ENCODE peak calls at places on chromosomes 4 and X, in nine cellular contexts. One of them, this sample, is unnamed.

GRCh38 chr4:41061482-41062185 is 152.7 kb downstream of the APBB2 start:
- DNase-seq in cardiac muscle cell: no peak
- DNase-seq in fibroblast of mammary gland: peak
- DNase-seq in prostate gland: no peak
- DNase-seq in SK-N-SH: no peak
- DNase-seq in astrocyte of the spinal cord: peak
- DNase-seq in uterus: no peak
- DNase-seq in fibroblast of the aortic adventitia: peak
- DNase-seq in coronary artery: no peak
- DNase-seq in this sample: peak

GRCh38 chr4:144591401-144591800 is 54.6 kb upstream of the HHIP start:
- DNase-seq in cardiac muscle cell: peak
- DNase-seq in fibroblast of mammary gland: peak
- DNase-seq in prostate gland: no peak
- DNase-seq in SK-N-SH: no peak
- DNase-seq in astrocyte of the spinal cord: peak
- DNase-seq in uterus: no peak
- DNase-seq in fibroblast of the aortic adventitia: peak
- DNase-seq in coronary artery: no peak
- DNase-seq in this sample: peak

GRCh38 chrX:24014388-24015018 is 12.5 kb downstream of the KLHL15 start:
- DNase-seq in cardiac muscle cell: peak
- DNase-seq in fibroblast of mammary gland: peak
- DNase-seq in prostate gland: no peak
- DNase-seq in SK-N-SH: no peak
- DNase-seq in astrocyte of the spinal cord: no peak
- DNase-seq in uterus: no peak
- DNase-seq in fibroblast of the aortic adventitia: no peak
- DNase-seq in coronary artery: no peak
- DNase-seq in this sample: no peak

GRCh38 chr4:158020734-158021346 is 152.0 kb downstream of the GASK1B start:
- DNase-seq in cardiac muscle cell: peak
- DNase-seq in fibroblast of mammary gland: peak
- DNase-seq in prostate gland: no peak
- DNase-seq in SK-N-SH: no peak
- DNase-seq in astrocyte of the spinal cord: peak
- DNase-seq in uterus: no peak
- DNase-seq in fibroblast of the aortic adventitia: peak
- DNase-seq in coronary artery: no peak
- DNase-seq in this sample: peak

GRCh38 chr4:105179539-105180401 is 33.1 kb downstream of the TET2 start:
- DNase-seq in cardiac muscle cell: no peak
- DNase-seq in fibroblast of mammary gland: peak
- DNase-seq in prostate gland: no peak
- DNase-seq in SK-N-SH: no peak
- DNase-seq in astrocyte of the spinal cord: no peak
- DNase-seq in uterus: no peak
- DNase-seq in fibroblast of the aortic adventitia: no peak
- DNase-seq in coronary artery: no peak
- DNase-seq in this sample: peak

GRCh38 chr4:181281451-181281850 is 961.8 kb upstream of the TENM3 start:
- DNase-seq in cardiac muscle cell: no peak
- DNase-seq in fibroblast of mammary gland: no peak
- DNase-seq in prostate gland: no peak
- DNase-seq in SK-N-SH: no peak
- DNase-seq in astrocyte of the spinal cord: no peak
- DNase-seq in uterus: no peak
- DNase-seq in fibroblast of the aortic adventitia: no peak
- DNase-seq in coronary artery: no peak
- DNase-seq in this sample: no peak

GRCh38 chr4:21469438-21470032 is 479.0 kb downstream of the KCNIP4 start:
- DNase-seq in cardiac muscle cell: peak
- DNase-seq in fibroblast of mammary gland: peak
- DNase-seq in prostate gland: no peak
- DNase-seq in SK-N-SH: peak
- DNase-seq in astrocyte of the spinal cord: peak
- DNase-seq in uterus: no peak
- DNase-seq in fibroblast of the aortic adventitia: peak
- DNase-seq in coronary artery: no peak
- DNase-seq in this sample: peak

GRCh38 chrX:36577006-36577405 is 431.2 kb upstream of the FAM47C start:
- DNase-seq in cardiac muscle cell: no peak
- DNase-seq in fibroblast of mammary gland: no peak
- DNase-seq in prostate gland: no peak
- DNase-seq in SK-N-SH: no peak
- DNase-seq in astrocyte of the spinal cord: no peak
- DNase-seq in uterus: no peak
- DNase-seq in fibroblast of the aortic adventitia: no peak
- DNase-seq in coronary artery: no peak
- DNase-seq in this sample: no peak

GRCh38 chr4:76233967-76234678 is 17.4 kb upstream of the FAM47E start:
- DNase-seq in cardiac muscle cell: no peak
- DNase-seq in fibroblast of mammary gland: no peak
- DNase-seq in prostate gland: no peak
- DNase-seq in SK-N-SH: peak
- DNase-seq in astrocyte of the spinal cord: no peak
- DNase-seq in uterus: no peak
- DNase-seq in fibroblast of the aortic adventitia: no peak
- DNase-seq in coronary artery: no peak
- DNase-seq in this sample: no peak

GRCh38 chrX:16651422-16651821 is 1.5 kb downstream of the S100G start:
- DNase-seq in cardiac muscle cell: no peak
- DNase-seq in fibroblast of mammary gland: no peak
- DNase-seq in prostate gland: no peak
- DNase-seq in SK-N-SH: no peak
- DNase-seq in astrocyte of the spinal cord: no peak
- DNase-seq in uterus: no peak
- DNase-seq in fibroblast of the aortic adventitia: no peak
- DNase-seq in coronary artery: no peak
- DNase-seq in this sample: no peak

GRCh38 chr4:101958547-101958946 is 168.0 kb downstream of the BANK1 start:
- DNase-seq in cardiac muscle cell: no peak
- DNase-seq in fibroblast of mammary gland: no peak
- DNase-seq in prostate gland: no peak
- DNase-seq in SK-N-SH: no peak
- DNase-seq in astrocyte of the spinal cord: no peak
- DNase-seq in uterus: no peak
- DNase-seq in fibroblast of the aortic adventitia: no peak
- DNase-seq in coronary artery: no peak
- DNase-seq in this sample: no peak

GRCh38 chr4:113673450-113673849 is 88.1 kb downstream of the CAMK2D start:
- DNase-seq in cardiac muscle cell: no peak
- DNase-seq in fibroblast of mammary gland: peak
- DNase-seq in prostate gland: no peak
- DNase-seq in SK-N-SH: no peak
- DNase-seq in astrocyte of the spinal cord: no peak
- DNase-seq in uterus: no peak
- DNase-seq in fibroblast of the aortic adventitia: no peak
- DNase-seq in coronary artery: no peak
- DNase-seq in this sample: no peak

GRCh38 chrX:87299563-87300160 is 217.9 kb upstream of the KLHL4 start:
- DNase-seq in cardiac muscle cell: peak
- DNase-seq in fibroblast of mammary gland: peak
- DNase-seq in prostate gland: no peak
- DNase-seq in SK-N-SH: no peak
- DNase-seq in astrocyte of the spinal cord: peak
- DNase-seq in uterus: no peak
- DNase-seq in fibroblast of the aortic adventitia: peak
- DNase-seq in coronary artery: no peak
- DNase-seq in this sample: no peak

DNA sequence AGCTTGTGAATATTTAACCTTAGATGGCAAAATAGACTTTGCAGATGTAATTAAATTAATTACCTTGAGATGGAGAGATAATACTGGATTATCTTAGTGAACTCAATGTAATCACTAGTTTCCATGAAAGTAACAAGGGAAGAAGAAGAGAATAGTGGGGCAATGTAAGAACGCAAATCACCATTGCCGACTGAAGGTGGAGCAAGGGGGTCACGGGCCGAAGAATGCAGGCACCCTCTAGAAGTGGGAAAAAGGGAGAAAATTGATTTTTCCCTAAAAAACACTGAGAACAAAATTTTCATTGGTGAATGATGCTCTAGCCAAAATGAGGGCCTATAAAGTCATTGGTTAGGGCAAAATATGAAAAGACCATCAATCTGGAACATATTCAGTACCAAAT is 375.6 kb upstream of the EPHA5 start:
- DNase-seq in cardiac muscle cell: no peak
- DNase-seq in fibroblast of mammary gland: no peak
- DNase-seq in prostate gland: no peak
- DNase-seq in SK-N-SH: no peak
- DNase-seq in astrocyte of the spinal cord: no peak
- DNase-seq in uterus: no peak
- DNase-seq in fibroblast of the aortic adventitia: no peak
- DNase-seq in coronary artery: no peak
- DNase-seq in this sample: no peak
- TF ChIP-seq CTCF in cardiac muscle cell: no peak
- TF ChIP-seq CTCF in fibroblast of mammary gland: no peak
- TF ChIP-seq CTCF in prostate gland: no peak
- TF ChIP-seq CTCF in SK-N-SH: no peak
- TF ChIP-seq CTCF in astrocyte of the spinal cord: no peak
- TF ChIP-seq CTCF in uterus: no peak
- TF ChIP-seq CTCF in fibroblast of the aortic adventitia: no peak
- TF ChIP-seq CTCF in coronary artery: no peak
- TF ChIP-seq CTCF in this sample: no peak

GRCh38 chrX:131783555-131784338 is 239.4 kb upstream of the STK26 start:
- DNase-seq in cardiac muscle cell: no peak
- DNase-seq in fibroblast of mammary gland: peak
- DNase-seq in prostate gland: no peak
- DNase-seq in SK-N-SH: no peak
- DNase-seq in astrocyte of the spinal cord: peak
- DNase-seq in uterus: peak
- DNase-seq in fibroblast of the aortic adventitia: peak
- DNase-seq in coronary artery: no peak
- DNase-seq in this sample: peak

GRCh38 chrX:131778269-131779218 is 234.7 kb downstream of the OR13H1 start:
- DNase-seq in cardiac muscle cell: no peak
- DNase-seq in fibroblast of mammary gland: peak
- DNase-seq in prostate gland: no peak
- DNase-seq in SK-N-SH: peak
- DNase-seq in astrocyte of the spinal cord: peak
- DNase-seq in uterus: peak
- DNase-seq in fibroblast of the aortic adventitia: peak
- DNase-seq in coronary artery: peak
- DNase-seq in this sample: no peak

DNA sequence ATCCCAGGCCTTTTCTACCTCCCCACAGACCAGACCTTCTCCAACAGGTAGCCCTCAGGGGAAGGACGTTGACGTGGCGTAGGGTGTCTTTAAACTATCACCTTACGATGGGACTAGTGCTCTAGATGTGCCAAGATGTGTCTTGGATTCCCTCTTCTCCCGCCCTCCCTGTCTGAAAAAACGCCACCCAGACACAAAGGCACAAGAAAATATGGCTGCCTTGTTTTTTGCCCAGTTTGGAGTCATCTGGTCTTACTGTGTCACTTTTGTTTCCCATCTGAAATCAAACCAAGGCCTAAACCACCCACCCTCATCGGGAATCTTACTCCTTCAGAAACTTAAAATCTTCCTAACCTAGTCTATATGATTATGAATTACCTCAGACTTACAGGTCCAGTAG is 235.4 kb downstream of the OR13H1 start:
- DNase-seq in cardiac muscle cell: no peak
- DNase-seq in fibroblast of mammary gland: no peak
- DNase-seq in prostate gland: no peak
- DNase-seq in SK-N-SH: no peak
- DNase-seq in astrocyte of the spinal cord: no peak
- DNase-seq in uterus: no peak
- DNase-seq in fibroblast of the aortic adventitia: no peak
- DNase-seq in coronary artery: no peak
- DNase-seq in this sample: no peak
- H3K4me3 ChIP-seq in cardiac muscle cell: no peak
- H3K4me3 ChIP-seq in fibroblast of mammary gland: no peak
- H3K4me3 ChIP-seq in prostate gland: no peak
- H3K4me3 ChIP-seq in SK-N-SH: peak
- H3K4me3 ChIP-seq in astrocyte of the spinal cord: no peak
- H3K4me3 ChIP-seq in uterus: peak
- H3K4me3 ChIP-seq in fibroblast of the aortic adventitia: peak
- H3K4me3 ChIP-seq in coronary artery: peak
- H3K4me3 ChIP-seq in this sample: no peak

GRCh38 chr4:57305836-57306235 is 195.7 kb upstream of the IGFBP7 start:
- DNase-seq in cardiac muscle cell: no peak
- DNase-seq in fibroblast of mammary gland: no peak
- DNase-seq in prostate gland: no peak
- DNase-seq in SK-N-SH: no peak
- DNase-seq in astrocyte of the spinal cord: no peak
- DNase-seq in uterus: no peak
- DNase-seq in fibroblast of the aortic adventitia: no peak
- DNase-seq in coronary artery: no peak
- DNase-seq in this sample: no peak

GRCh38 chr4:57308301-57308700 is 198.1 kb upstream of the IGFBP7 start:
- DNase-seq in cardiac muscle cell: no peak
- DNase-seq in fibroblast of mammary gland: no peak
- DNase-seq in prostate gland: no peak
- DNase-seq in SK-N-SH: no peak
- DNase-seq in astrocyte of the spinal cord: no peak
- DNase-seq in uterus: no peak
- DNase-seq in fibroblast of the aortic adventitia: no peak
- DNase-seq in coronary artery: no peak
- DNase-seq in this sample: no peak

DNA sequence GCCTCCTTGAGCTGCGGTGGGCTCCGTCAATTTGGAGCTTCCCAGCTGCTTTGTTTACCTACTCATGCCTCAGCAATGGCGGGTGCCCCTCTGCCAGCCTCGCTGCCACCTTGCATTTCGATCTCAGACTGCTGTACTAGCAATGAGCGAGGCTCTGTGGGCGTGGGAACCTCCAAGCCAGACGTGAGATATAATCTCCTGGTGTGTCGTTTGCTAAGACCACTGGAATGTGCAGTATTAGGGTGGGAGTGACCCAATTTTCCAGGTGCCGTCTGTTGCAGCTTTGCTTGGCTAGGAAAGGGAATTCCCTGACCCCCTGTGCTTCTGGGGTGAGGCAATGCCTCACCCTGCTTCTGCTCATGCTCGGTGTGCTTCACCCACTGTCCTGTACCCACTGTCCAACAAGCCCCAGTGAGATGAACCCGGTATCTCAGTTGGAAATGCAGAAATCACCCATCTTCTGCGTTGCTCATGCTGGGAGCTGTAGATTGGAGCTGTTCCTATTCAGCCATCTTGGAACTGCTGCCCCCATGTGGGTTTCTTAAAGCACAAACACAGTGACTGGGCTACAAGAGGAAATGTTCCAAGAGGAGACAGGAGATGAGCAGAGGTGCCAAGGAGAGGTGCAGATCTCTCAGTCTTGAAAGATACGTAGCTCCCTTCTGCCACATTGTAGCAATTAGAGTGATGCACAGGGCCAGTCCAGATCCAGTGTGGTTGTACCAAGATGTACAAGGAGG is 193.0 kb upstream of the IGFBP7 start:
- DNase-seq in cardiac muscle cell: peak
- DNase-seq in fibroblast of mammary gland: peak
- DNase-seq in prostate gland: no peak
- DNase-seq in SK-N-SH: no peak
- DNase-seq in astrocyte of the spinal cord: no peak
- DNase-seq in uterus: no peak
- DNase-seq in fibroblast of the aortic adventitia: no peak
- DNase-seq in coronary artery: no peak
- DNase-seq in this sample: no peak
- TF ChIP-seq CTCF in cardiac muscle cell: no peak
- TF ChIP-seq CTCF in fibroblast of mammary gland: no peak
- TF ChIP-seq CTCF in prostate gland: no peak
- TF ChIP-seq CTCF in SK-N-SH: no peak
- TF ChIP-seq CTCF in astrocyte of the spinal cord: no peak
- TF ChIP-seq CTCF in uterus: no peak
- TF ChIP-seq CTCF in fibroblast of the aortic adventitia: no peak
- TF ChIP-seq CTCF in coronary artery: no peak
- TF ChIP-seq CTCF in this sample: no peak

GRCh38 chr4:183095199-183095512 is 3.9 kb upstream of the WWC2 start:
- DNase-seq in cardiac muscle cell: no peak
- DNase-seq in fibroblast of mammary gland: no peak
- DNase-seq in prostate gland: no peak
- DNase-seq in SK-N-SH: no peak
- DNase-seq in astrocyte of the spinal cord: no peak
- DNase-seq in uterus: no peak
- DNase-seq in fibroblast of the aortic adventitia: no peak
- DNase-seq in coronary artery: no peak
- DNase-seq in this sample: no peak
- H3K4me3 ChIP-seq in cardiac muscle cell: no peak
- H3K4me3 ChIP-seq in fibroblast of mammary gland: no peak
- H3K4me3 ChIP-seq in prostate gland: no peak
- H3K4me3 ChIP-seq in SK-N-SH: no peak
- H3K4me3 ChIP-seq in astrocyte of the spinal cord: no peak
- H3K4me3 ChIP-seq in uterus: no peak
- H3K4me3 ChIP-seq in fibroblast of the aortic adventitia: no peak
- H3K4me3 ChIP-seq in coronary artery: no peak
- H3K4me3 ChIP-seq in this sample: no peak

This sample was measured in foreskin fibroblast.